ENCODE peak calls at places on chromosomes 13 and 19, in six cellular contexts. G, X, Z, R, A and H are unnamed samples.

GRCh38 chr19:38975861-38976271 is 324 bp upstream of the FBXO17 start:
- DNase-seq in R (no peak), Z (no peak), X (no peak), A (no peak), G (peak; percentile 45), H (no peak)

GRCh38 chr19:20078696-20079095 is 896 bp downstream of the ZNF90 start:
- DNase-seq in X (peak; percentile 20), R (no peak), Z (no peak), A (no peak), G (peak; percentile 24), H (no peak)

GRCh38 chr13:27442071-27442647 is 8.2 kb downstream of the MTIF3 start:
- DNase-seq in A (no peak), G (no peak), X (no peak), R (no peak), Z (no peak), H (peak; percentile 87)

GRCh38 chr13:32454886-32455593 is 27.1 kb upstream of the N4BP2L1 start:
- DNase-seq in X (no peak), G (no peak), Z (no peak), A (no peak), R (no peak), H (no peak)

GRCh38 chr19:43562698-43563241 is 12.6 kb downstream of the XRCC1 start:
- DNase-seq in A (peak; percentile 83), G (peak; percentile 91), Z (peak; percentile 85), X (peak; percentile 41), R (peak; percentile 84), H (peak; percentile 96)

GRCh38 chr13:109569938-109570711 is 216.3 kb downstream of the IRS2 start:
- DNase-seq in X (no peak), G (no peak), R (no peak), Z (no peak), A (peak; percentile 1), H (peak; percentile 85)

GRCh38 chr13:25943666-25944065 is 108.2 kb downstream of the SHISA2 start:
- DNase-seq in X (peak; percentile 16), A (no peak), R (no peak), G (peak; percentile 55), Z (no peak), H (no peak)

GRCh38 chr19:41597600-41598041 is 21.7 kb downstream of the CEACAM21 start:
- DNase-seq in R (no peak), G (peak; percentile 49), A (peak; percentile 76), Z (no peak), X (peak; percentile 62), H (peak; percentile 70)

GRCh38 chr19:53333071-53333465 is 481 bp upstream of the ZNF845 start:
- DNase-seq in A (no peak), X (no peak), G (no peak), R (peak; percentile 48), Z (peak; percentile 51), H (no peak)

GRCh38 chr19:16325161-16325527 is 518 bp downstream of the KLF2 start:
- DNase-seq in G (no peak), X (no peak), R (peak; percentile 67), Z (no peak), A (no peak), H (no peak)

GRCh38 chr13:82627183-82627582 is 1255.1 kb downstream of the SLITRK1 start:
- DNase-seq in A (no peak), R (no peak), Z (no peak), G (peak; percentile 51), X (peak; percentile 77), H (no peak)

GRCh38 chr19:1905071-1905862 is at the start of the genes ADAT3 and SCAMP4:
- DNase-seq in G (peak; percentile 99), A (peak; percentile 97), Z (peak; percentile 99), X (peak; percentile 94), R (peak; percentile 100), H (peak; percentile 98)

GRCh38 chr19:45994456-45994988 is 745 bp upstream of the CCDC61 start:
- DNase-seq in G (no peak), Z (no peak), X (peak; percentile 37), A (no peak), R (no peak), H (no peak)

GRCh38 chr13:112850273-112850672 is 118.7 kb upstream of the MCF2L start:
- DNase-seq in R (no peak), A (no peak), X (no peak), G (no peak), Z (no peak), H (no peak)

GRCh38 chr13:105334211-105334610 is 1201.3 kb downstream of the EFNB2 start:
- DNase-seq in A (no peak), X (no peak), R (no peak), Z (no peak), G (peak; percentile 80), H (no peak)

GRCh38 chr19:1874554-1875185 is 10.6 kb downstream of the ABHD17A start:
- DNase-seq in G (no peak), R (no peak), A (peak; percentile 60), Z (no peak), X (no peak), H (no peak)

GRCh38 chr19:39846678-39847486 is 703 bp upstream of the FBL start:
- DNase-seq in X (no peak), A (no peak), G (no peak), Z (no peak), R (no peak), H (no peak)

GRCh38 chr19:15452111-15453047 is 2.6 kb upstream of the WIZ start:
- DNase-seq in X (peak; percentile 65), G (peak; percentile 82), R (peak; percentile 93), Z (no peak), A (no peak), H (no peak)

GRCh38 chr19:29890392-29890791 is 51.6 kb upstream of the URI1 start:
- DNase-seq in X (no peak), Z (no peak), G (no peak), A (no peak), R (no peak), H (no peak)

DNA sequence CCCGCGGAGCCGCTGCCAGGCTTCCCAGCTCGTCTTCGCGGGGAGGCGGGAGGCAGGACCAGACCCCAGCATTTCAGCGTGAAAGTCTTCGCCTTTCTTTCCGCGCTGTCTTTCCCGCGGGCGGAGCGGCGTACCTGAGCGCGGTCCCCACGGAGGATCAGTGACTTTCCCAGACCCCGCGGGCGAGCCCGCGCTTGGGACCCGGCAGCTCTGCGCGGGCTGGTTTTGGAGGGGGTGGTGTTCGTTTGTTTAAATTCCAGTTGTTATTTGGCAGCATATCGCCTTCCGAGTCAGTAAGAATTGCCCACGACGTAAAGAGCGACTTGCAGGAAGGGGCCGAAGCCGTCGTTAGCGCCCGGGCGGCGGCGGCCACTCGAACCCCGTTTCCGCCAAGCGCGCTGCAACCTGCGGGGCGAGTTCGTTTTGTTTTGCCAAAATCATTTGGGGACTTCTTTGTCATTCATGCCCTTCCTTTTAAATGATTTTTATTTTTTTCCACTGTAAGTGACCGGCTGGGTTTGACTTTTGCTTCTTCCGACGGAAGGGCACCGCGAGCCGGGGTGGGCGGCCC is 76.1 kb downstream of the ZIC5 start:
- DNase-seq in R (no peak), X (no peak), A (peak; percentile 19), G (peak; percentile 12), Z (no peak), H (no peak)
- H3K4me3 ChIP-seq in R (peak overlapping the region; percentile 17), X (no peak overlapping the region), A (peak overlapping the region; percentile 85), G (peak overlapping the region; percentile 34), Z (peak overlapping the region; percentile 33), H (no peak overlapping the region)

GRCh38 chr13:36919206-36919832 is 719 bp downstream of the SMAD9 start:
- DNase-seq in X (no peak), G (no peak), A (no peak), R (peak; percentile 33), Z (peak; percentile 48), H (no peak)
- H3K4me3 ChIP-seq in X (peak overlapping the region; percentile 49), G (peak overlapping the region; percentile 75), A (no peak overlapping the region), R (peak overlapping the region; percentile 60), Z (peak overlapping the region; percentile 68), H (peak overlapping the region; percentile 26)

GRCh38 chr13:47623862-47624261 is 377.2 kb downstream of the SUCLA2 start:
- DNase-seq in X (no peak), G (no peak), R (no peak), A (no peak), Z (no peak), H (no peak)
- H3K4me3 ChIP-seq in X (no peak overlapping the region), G (no peak overlapping the region), R (no peak overlapping the region), A (no peak overlapping the region), Z (no peak overlapping the region), H (no peak overlapping the region)

GRCh38 chr13:75220238-75220542 is 261.8 kb downstream of the TBC1D4 start:
- DNase-seq in G (no peak), X (no peak), A (no peak), R (no peak), Z (no peak), H (no peak)
- H3K4me3 ChIP-seq in G (no peak overlapping the region), X (no peak overlapping the region), A (no peak overlapping the region), R (no peak overlapping the region), Z (peak overlapping the region; percentile 52), H (no peak overlapping the region)

GRCh38 chr19:13747098-13747453 is 17.2 kb upstream of the MRI1 start:
- DNase-seq in X (no peak), G (no peak), A (no peak), Z (no peak), R (no peak), H (no peak)
- H3K4me3 ChIP-seq in X (peak overlapping the region; percentile 83), G (peak overlapping the region; percentile 28), A (peak overlapping the region; percentile 19), Z (peak overlapping the region; percentile 83), R (peak overlapping the region; percentile 73), H (peak overlapping the region; percentile 74)

DNA sequence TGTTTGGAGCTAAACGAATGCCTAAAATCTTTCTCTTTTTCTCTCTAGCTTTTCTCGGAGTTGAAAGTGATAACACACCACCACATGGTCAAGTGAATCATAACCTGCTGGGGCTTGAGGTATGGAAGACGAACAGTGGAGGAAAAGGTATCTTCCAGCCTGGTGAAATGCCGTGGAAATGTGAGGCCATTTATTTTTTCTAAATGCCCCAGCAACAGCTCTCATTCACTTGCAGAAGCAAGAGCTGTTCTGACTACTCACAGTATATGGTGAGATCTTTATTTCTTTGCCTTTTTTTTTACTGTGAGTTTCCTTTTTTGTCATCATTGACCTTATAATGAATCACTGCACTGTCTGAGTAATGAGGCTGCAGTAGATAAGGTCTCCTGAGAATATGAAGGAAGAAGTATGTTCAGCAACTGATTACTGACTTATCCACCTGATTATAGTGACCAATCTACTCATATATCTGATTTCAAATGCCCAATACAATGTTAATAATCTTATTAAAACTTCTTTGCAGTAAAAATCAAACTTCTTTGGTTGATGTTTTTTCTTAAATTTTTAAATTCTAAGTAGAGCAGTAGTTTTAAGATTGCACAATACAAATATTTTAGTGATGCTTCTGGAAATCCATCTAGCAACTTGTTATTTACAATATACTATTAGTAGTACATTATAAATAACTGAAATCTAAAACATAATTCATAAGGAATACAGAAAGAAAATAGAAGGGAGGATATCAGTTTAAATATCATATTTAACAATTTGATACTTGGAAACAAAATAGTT is 569.9 kb downstream of the PCDH9 start:
- DNase-seq in X (peak; percentile 87), A (no peak), G (peak; percentile 70), R (no peak), Z (no peak), H (no peak)
- H3K4me3 ChIP-seq in X (no peak overlapping the region), A (no peak overlapping the region), G (no peak overlapping the region), R (no peak overlapping the region), Z (peak overlapping the region; percentile 19), H (no peak overlapping the region)

GRCh38 chr13:60410299-60410698 is 13.3 kb downstream of the TDRD3 start:
- DNase-seq in A (no peak), Z (no peak), G (no peak), R (no peak), X (no peak), H (no peak)
- H3K4me3 ChIP-seq in A (peak overlapping the region; percentile 43), Z (no peak overlapping the region), G (no peak overlapping the region), R (no peak overlapping the region), X (no peak overlapping the region), H (no peak overlapping the region)